ENCODE peak calls at places on chromosomes 3 and 15, in seven cellular contexts. One of them, this sample, is unnamed.

GRCh38 chr3:179898024-179898423 is 138.7 kb downstream of the PEX5L start:
- DNase-seq in HT1080: peak
- DNase-seq in stimulated activated CD8-positive, alpha-beta memory T cell treated with anti-CD3 and anti-CD28 coated beads, Interleukin-4, amount 100 ng/mL, for 24 hours: no peak
- DNase-seq in HEK293T: peak
- DNase-seq in effector memory CD8-positive, alpha-beta T cell: no peak
- DNase-seq in BJ: no peak
- DNase-seq in T-helper 9 cell: no peak
- DNase-seq in this sample: peak

GRCh38 chr3:185649414-185649813 is 63.3 kb downstream of the SENP2 start:
- DNase-seq in HEK293T: no peak
- DNase-seq in HT1080: no peak
- DNase-seq in effector memory CD8-positive, alpha-beta T cell: no peak
- DNase-seq in BJ: no peak
- DNase-seq in T-helper 9 cell: no peak
- DNase-seq in stimulated activated CD8-positive, alpha-beta memory T cell treated with anti-CD3 and anti-CD28 coated beads, Interleukin-4, amount 100 ng/mL, for 24 hours: no peak
- DNase-seq in this sample: no peak

GRCh38 chr3:37922721-37923575 is 61.3 kb downstream of the CTDSPL start:
- DNase-seq in effector memory CD8-positive, alpha-beta T cell: no peak
- DNase-seq in T-helper 9 cell: no peak
- DNase-seq in BJ: no peak
- DNase-seq in HT1080: peak
- DNase-seq in HEK293T: no peak
- DNase-seq in stimulated activated CD8-positive, alpha-beta memory T cell treated with anti-CD3 and anti-CD28 coated beads, Interleukin-4, amount 100 ng/mL, for 24 hours: no peak
- DNase-seq in this sample: no peak

GRCh38 chr3:25045291-25045690 is 382.8 kb upstream of the RARB start:
- DNase-seq in T-helper 9 cell: no peak
- DNase-seq in BJ: no peak
- DNase-seq in HT1080: no peak
- DNase-seq in stimulated activated CD8-positive, alpha-beta memory T cell treated with anti-CD3 and anti-CD28 coated beads, Interleukin-4, amount 100 ng/mL, for 24 hours: no peak
- DNase-seq in effector memory CD8-positive, alpha-beta T cell: no peak
- DNase-seq in HEK293T: no peak
- DNase-seq in this sample: no peak

GRCh38 chr3:169241928-169242751 is 421.4 kb downstream of the MECOM start:
- DNase-seq in stimulated activated CD8-positive, alpha-beta memory T cell treated with anti-CD3 and anti-CD28 coated beads, Interleukin-4, amount 100 ng/mL, for 24 hours: no peak
- DNase-seq in HT1080: peak
- DNase-seq in T-helper 9 cell: no peak
- DNase-seq in HEK293T: peak
- DNase-seq in BJ: no peak
- DNase-seq in effector memory CD8-positive, alpha-beta T cell: no peak
- DNase-seq in this sample: peak

GRCh38 chr3:149813367-149814281 is 609 bp downstream of the RNF13 start:
- DNase-seq in stimulated activated CD8-positive, alpha-beta memory T cell treated with anti-CD3 and anti-CD28 coated beads, Interleukin-4, amount 100 ng/mL, for 24 hours: no peak
- DNase-seq in HEK293T: peak
- DNase-seq in BJ: no peak
- DNase-seq in effector memory CD8-positive, alpha-beta T cell: peak
- DNase-seq in HT1080: peak
- DNase-seq in T-helper 9 cell: peak
- DNase-seq in this sample: no peak

GRCh38 chr3:36868614-36869436 is 76.0 kb downstream of the TRANK1 start:
- DNase-seq in stimulated activated CD8-positive, alpha-beta memory T cell treated with anti-CD3 and anti-CD28 coated beads, Interleukin-4, amount 100 ng/mL, for 24 hours: peak
- DNase-seq in effector memory CD8-positive, alpha-beta T cell: peak
- DNase-seq in HT1080: peak
- DNase-seq in BJ: peak
- DNase-seq in HEK293T: peak
- DNase-seq in T-helper 9 cell: peak
- DNase-seq in this sample: peak

GRCh38 chr15:48566669-48567068 is 78.8 kb downstream of the FBN1 start:
- DNase-seq in effector memory CD8-positive, alpha-beta T cell: no peak
- DNase-seq in BJ: no peak
- DNase-seq in T-helper 9 cell: no peak
- DNase-seq in stimulated activated CD8-positive, alpha-beta memory T cell treated with anti-CD3 and anti-CD28 coated beads, Interleukin-4, amount 100 ng/mL, for 24 hours: no peak
- DNase-seq in HT1080: no peak
- DNase-seq in HEK293T: no peak
- DNase-seq in this sample: no peak

GRCh38 chr15:77889009-77889806 is 188.3 kb downstream of the TBC1D2B start:
- DNase-seq in stimulated activated CD8-positive, alpha-beta memory T cell treated with anti-CD3 and anti-CD28 coated beads, Interleukin-4, amount 100 ng/mL, for 24 hours: no peak
- DNase-seq in HEK293T: no peak
- DNase-seq in HT1080: no peak
- DNase-seq in T-helper 9 cell: no peak
- DNase-seq in BJ: no peak
- DNase-seq in effector memory CD8-positive, alpha-beta T cell: no peak
- DNase-seq in this sample: no peak

GRCh38 chr15:78907577-78907976 is 34.9 kb downstream of the MORF4L1 start:
- DNase-seq in HEK293T: peak
- DNase-seq in HT1080: no peak
- DNase-seq in T-helper 9 cell: no peak
- DNase-seq in stimulated activated CD8-positive, alpha-beta memory T cell treated with anti-CD3 and anti-CD28 coated beads, Interleukin-4, amount 100 ng/mL, for 24 hours: no peak
- DNase-seq in effector memory CD8-positive, alpha-beta T cell: no peak
- DNase-seq in BJ: no peak
- DNase-seq in this sample: no peak

GRCh38 chr15:69475769-69476358 is 23.2 kb downstream of the RPLP1 start:
- DNase-seq in BJ: no peak
- DNase-seq in stimulated activated CD8-positive, alpha-beta memory T cell treated with anti-CD3 and anti-CD28 coated beads, Interleukin-4, amount 100 ng/mL, for 24 hours: peak
- DNase-seq in effector memory CD8-positive, alpha-beta T cell: peak
- DNase-seq in T-helper 9 cell: peak
- DNase-seq in HEK293T: peak
- DNase-seq in HT1080: peak
- DNase-seq in this sample: peak

GRCh38 chr15:91625506-91625905 is 228.0 kb upstream of the SLCO3A1 start:
- DNase-seq in HT1080: no peak
- DNase-seq in T-helper 9 cell: no peak
- DNase-seq in BJ: no peak
- DNase-seq in stimulated activated CD8-positive, alpha-beta memory T cell treated with anti-CD3 and anti-CD28 coated beads, Interleukin-4, amount 100 ng/mL, for 24 hours: no peak
- DNase-seq in effector memory CD8-positive, alpha-beta T cell: no peak
- DNase-seq in HEK293T: no peak
- DNase-seq in this sample: no peak

GRCh38 chr15:55846108-55846707 is 103.3 kb upstream of the PRTG start:
- DNase-seq in stimulated activated CD8-positive, alpha-beta memory T cell treated with anti-CD3 and anti-CD28 coated beads, Interleukin-4, amount 100 ng/mL, for 24 hours: no peak
- DNase-seq in HEK293T: peak
- DNase-seq in HT1080: peak
- DNase-seq in effector memory CD8-positive, alpha-beta T cell: peak
- DNase-seq in T-helper 9 cell: peak
- DNase-seq in BJ: peak
- DNase-seq in this sample: no peak

GRCh38 chr15:99925661-99926461 is 192.6 kb upstream of the LYSMD4 start:
- DNase-seq in stimulated activated CD8-positive, alpha-beta memory T cell treated with anti-CD3 and anti-CD28 coated beads, Interleukin-4, amount 100 ng/mL, for 24 hours: peak
- DNase-seq in effector memory CD8-positive, alpha-beta T cell: peak
- DNase-seq in T-helper 9 cell: peak
- DNase-seq in HEK293T: no peak
- DNase-seq in HT1080: no peak
- DNase-seq in BJ: no peak
- DNase-seq in this sample: no peak

GRCh38 chr3:46299608-46300460 is 54.1 kb upstream of the CCR2 start:
- DNase-seq in HT1080: no peak
- DNase-seq in stimulated activated CD8-positive, alpha-beta memory T cell treated with anti-CD3 and anti-CD28 coated beads, Interleukin-4, amount 100 ng/mL, for 24 hours: no peak
- DNase-seq in T-helper 9 cell: no peak
- DNase-seq in effector memory CD8-positive, alpha-beta T cell: no peak
- DNase-seq in HEK293T: no peak
- DNase-seq in BJ: no peak
- DNase-seq in this sample: no peak

GRCh38 chr3:146469206-146470017 is at the start of gene PLSCR2:
- DNase-seq in T-helper 9 cell: peak
- DNase-seq in stimulated activated CD8-positive, alpha-beta memory T cell treated with anti-CD3 and anti-CD28 coated beads, Interleukin-4, amount 100 ng/mL, for 24 hours: peak
- DNase-seq in BJ: no peak
- DNase-seq in HEK293T: no peak
- DNase-seq in effector memory CD8-positive, alpha-beta T cell: peak
- DNase-seq in HT1080: no peak
- DNase-seq in this sample: peak

GRCh38 chr15:56732135-56732880 is 1.0 kb downstream of the ZNF280D start:
- DNase-seq in HT1080: peak
- DNase-seq in HEK293T: no peak
- DNase-seq in T-helper 9 cell: no peak
- DNase-seq in effector memory CD8-positive, alpha-beta T cell: no peak
- DNase-seq in BJ: peak
- DNase-seq in stimulated activated CD8-positive, alpha-beta memory T cell treated with anti-CD3 and anti-CD28 coated beads, Interleukin-4, amount 100 ng/mL, for 24 hours: no peak
- DNase-seq in this sample: no peak

GRCh38 chr3:4565806-4566501 is 72.8 kb downstream of the ITPR1 start:
- DNase-seq in BJ: no peak
- DNase-seq in HT1080: no peak
- DNase-seq in stimulated activated CD8-positive, alpha-beta memory T cell treated with anti-CD3 and anti-CD28 coated beads, Interleukin-4, amount 100 ng/mL, for 24 hours: no peak
- DNase-seq in T-helper 9 cell: no peak
- DNase-seq in effector memory CD8-positive, alpha-beta T cell: no peak
- DNase-seq in HEK293T: no peak
- DNase-seq in this sample: no peak

GRCh38 chr3:195394700-195395099 is 48.1 kb downstream of the ACAP2 start:
- DNase-seq in T-helper 9 cell: no peak
- DNase-seq in BJ: no peak
- DNase-seq in effector memory CD8-positive, alpha-beta T cell: no peak
- DNase-seq in HEK293T: peak
- DNase-seq in stimulated activated CD8-positive, alpha-beta memory T cell treated with anti-CD3 and anti-CD28 coated beads, Interleukin-4, amount 100 ng/mL, for 24 hours: no peak
- DNase-seq in HT1080: no peak
- DNase-seq in this sample: no peak

GRCh38 chr15:66876423-66876730 is 174.3 kb downstream of the SMAD6 start:
- DNase-seq in stimulated activated CD8-positive, alpha-beta memory T cell treated with anti-CD3 and anti-CD28 coated beads, Interleukin-4, amount 100 ng/mL, for 24 hours: no peak
- DNase-seq in BJ: no peak
- DNase-seq in HT1080: no peak
- DNase-seq in T-helper 9 cell: no peak
- DNase-seq in HEK293T: peak
- DNase-seq in effector memory CD8-positive, alpha-beta T cell: no peak
- DNase-seq in this sample: no peak

GRCh38 chr15:89829616-89830440 is 15.2 kb upstream of the ANPEP start:
- DNase-seq in T-helper 9 cell: no peak
- DNase-seq in HEK293T: no peak
- DNase-seq in BJ: no peak
- DNase-seq in effector memory CD8-positive, alpha-beta T cell: no peak
- DNase-seq in HT1080: no peak
- DNase-seq in stimulated activated CD8-positive, alpha-beta memory T cell treated with anti-CD3 and anti-CD28 coated beads, Interleukin-4, amount 100 ng/mL, for 24 hours: no peak
- DNase-seq in this sample: no peak

GRCh38 chr3:7964899-7965298 is 536.7 kb upstream of the LMCD1 start:
- DNase-seq in HEK293T: no peak
- DNase-seq in HT1080: no peak
- DNase-seq in effector memory CD8-positive, alpha-beta T cell: no peak
- DNase-seq in T-helper 9 cell: no peak
- DNase-seq in stimulated activated CD8-positive, alpha-beta memory T cell treated with anti-CD3 and anti-CD28 coated beads, Interleukin-4, amount 100 ng/mL, for 24 hours: no peak
- DNase-seq in BJ: no peak
- DNase-seq in this sample: no peak

GRCh38 chr3:191715585-191715984 is 254.6 kb downstream of the PYDC2 start:
- DNase-seq in HEK293T: no peak
- DNase-seq in BJ: no peak
- DNase-seq in stimulated activated CD8-positive, alpha-beta memory T cell treated with anti-CD3 and anti-CD28 coated beads, Interleukin-4, amount 100 ng/mL, for 24 hours: no peak
- DNase-seq in HT1080: no peak
- DNase-seq in effector memory CD8-positive, alpha-beta T cell: no peak
- DNase-seq in T-helper 9 cell: no peak
- DNase-seq in this sample: no peak

GRCh38 chr3:179697933-179698332 is 45.1 kb downstream of the USP13 start:
- DNase-seq in effector memory CD8-positive, alpha-beta T cell: no peak
- DNase-seq in HEK293T: no peak
- DNase-seq in BJ: no peak
- DNase-seq in stimulated activated CD8-positive, alpha-beta memory T cell treated with anti-CD3 and anti-CD28 coated beads, Interleukin-4, amount 100 ng/mL, for 24 hours: no peak
- DNase-seq in T-helper 9 cell: no peak
- DNase-seq in HT1080: no peak
- DNase-seq in this sample: no peak